ENCODE peak calls at places on chromosomes 3 and 15, in eight cellular contexts. M, V, D, B, I, E, L and C are unnamed samples.

GRCh38 chr3:68402519-68402918 is 529.8 kb downstream of the TAFA4 start:
- DNase-seq in I (no peak), B (no peak), V (no peak), L (no peak), D (no peak), E (no peak), M (no peak), C (no peak)

GRCh38 chr3:60178931-60179653 is 1072.2 kb downstream of the FHIT start:
- DNase-seq in D (no peak), E (no peak), B (no peak), M (no peak), L (no peak), V (no peak), I (no peak), C (no peak)

GRCh38 chr15:22936577-22937472 is 43.3 kb downstream of the CYFIP1 start:
- DNase-seq in D (no peak), E (no peak), B (no peak), L (no peak), I (no peak), V (no peak), M (no peak), C (no peak)

GRCh38 chr3:87949879-87950208 is 109.0 kb downstream of the CGGBP1 start:
- DNase-seq in V (no peak), D (no peak), E (no peak), L (no peak), B (no peak), I (no peak), M (no peak), C (no peak)

GRCh38 chr3:160472344-160472743 is 22.8 kb upstream of the TRIM59 start:
- DNase-seq in D (no peak), E (no peak), B (no peak), M (no peak), I (no peak), V (no peak), L (no peak), C (no peak)

GRCh38 chr3:183339461-183340086 is 86.5 kb downstream of the B3GNT5 start:
- DNase-seq in B (no peak), M (no peak), V (no peak), E (no peak), D (no peak), L (no peak), I (no peak), C (no peak)

GRCh38 chr15:28919679-28920655 is 34.2 kb downstream of the APBA2 start:
- DNase-seq in D (no peak), I (no peak), E (no peak), B (no peak), V (peak), L (no peak), M (no peak), C (peak)

GRCh38 chr3:14376348-14377043 is 25.9 kb upstream of the SLC6A6 start:
- DNase-seq in V (no peak), I (no peak), E (no peak), L (no peak), D (no peak), M (no peak), B (no peak), C (no peak)

GRCh38 chr15:62153228-62153627 is 11.9 kb downstream of the C2CD4B start:
- DNase-seq in L (no peak), M (no peak), I (no peak), E (no peak), V (no peak), D (no peak), B (no peak), C (peak)

GRCh38 chr3:56048333-56048732 is 419.9 kb downstream of the ERC2 start:
- DNase-seq in I (no peak), B (no peak), E (no peak), D (no peak), V (no peak), M (no peak), L (no peak), C (no peak)

GRCh38 chr3:154228561-154229216 is 95.6 kb downstream of the DHX36 start:
- DNase-seq in E (no peak), I (no peak), D (no peak), M (no peak), B (no peak), L (no peak), V (no peak), C (no peak)

GRCh38 chr3:123086110-123086642 is 19.4 kb downstream of the PDIA5 start:
- DNase-seq in L (no peak), E (no peak), V (no peak), D (no peak), B (no peak), M (no peak), I (no peak), C (no peak)

GRCh38 chr3:186929186-186929585 is 1.1 kb upstream of the ST6GAL1 start:
- DNase-seq in I (no peak), B (no peak), V (no peak), L (no peak), D (no peak), M (no peak), E (no peak), C (no peak)

GRCh38 chr15:66959066-66959465 is 106.3 kb upstream of the SMAD3 start:
- DNase-seq in E (no peak), B (no peak), M (no peak), V (no peak), I (no peak), D (no peak), L (no peak), C (no peak)

GRCh38 chr15:78301326-78301725 is 1.9 kb upstream of the SKIC8 start:
- DNase-seq in D (peak), V (no peak), L (no peak), B (no peak), E (no peak), M (no peak), I (no peak), C (peak)

GRCh38 chr15:32676095-32676643 is 34.7 kb downstream of the SCG5 start:
- DNase-seq in B (no peak), D (no peak), M (no peak), L (no peak), V (no peak), I (no peak), E (no peak), C (no peak)

GRCh38 chr15:79535536-79535935 is 103.4 kb downstream of the MINAR1 start:
- DNase-seq in B (no peak), E (no peak), L (peak), I (no peak), M (no peak), V (no peak), D (no peak), C (no peak)

GRCh38 chr3:139660269-139660668 is 17.5 kb downstream of the NMNAT3 start:
- DNase-seq in V (no peak), D (no peak), B (no peak), E (no peak), M (no peak), L (no peak), I (no peak), C (no peak)

GRCh38 chr15:33022629-33023028 is 171.9 kb downstream of the FMN1 start:
- DNase-seq in M (no peak), V (peak), I (no peak), E (no peak), B (peak), D (peak), L (peak), C (no peak)

GRCh38 chr15:33057845-33058244 is 136.7 kb downstream of the FMN1 start:
- DNase-seq in D (no peak), M (no peak), I (no peak), V (no peak), L (no peak), B (no peak), E (no peak), C (no peak)

GRCh38 chr3:88105325-88105724 is 44.4 kb upstream of the C3orf38 start:
- DNase-seq in L (no peak), V (no peak), E (no peak), D (no peak), B (no peak), M (no peak), I (no peak), C (no peak)

GRCh38 chr3:40308725-40309438 is 625 bp upstream of the EIF1B start:
- DNase-seq in D (no peak), M (no peak), E (no peak), L (no peak), I (no peak), V (no peak), B (no peak), C (no peak)

GRCh38 chr15:75662823-75663519 is 15.3 kb downstream of the SNX33 start:
- DNase-seq in I (no peak), B (no peak), E (no peak), D (peak), L (no peak), V (no peak), M (no peak), C (no peak)

GRCh38 chr3:132695006-132695405 is 27.2 kb downstream of the NPHP3 start:
- DNase-seq in E (no peak), D (no peak), L (no peak), B (no peak), I (no peak), M (no peak), V (no peak), C (no peak)

GRCh38 chr3:53181528-53181927 is 20.5 kb downstream of the PRKCD start:
- DNase-seq in B (no peak), L (no peak), M (no peak), D (no peak), E (no peak), I (no peak), V (no peak), C (no peak)

GRCh38 chr3:14647976-14648955 is 3.3 kb upstream of the CCDC174 start:
- DNase-seq in L (no peak), B (no peak), V (no peak), E (no peak), I (no peak), D (no peak), M (no peak), C (no peak)

GRCh38 chr15:80697316-80697715 is 2.2 kb downstream of the ABHD17C start:
- DNase-seq in M (no peak), D (no peak), I (no peak), E (no peak), V (no peak), L (no peak), B (no peak), C (no peak)

GRCh38 chr3:38582941-38583645 is 66.4 kb downstream of the SCN5A start:
- DNase-seq in L (no peak), B (no peak), E (peak), V (no peak), I (no peak), D (no peak), M (no peak), C (no peak)

GRCh38 chr15:36294359-36294758 is 285.1 kb upstream of the CDIN1 start:
- DNase-seq in B (no peak), V (no peak), M (no peak), E (no peak), I (no peak), L (no peak), D (peak), C (no peak)

GRCh38 chr3:134327594-134327975 is 46.7 kb downstream of the AMOTL2 start:
- DNase-seq in E (no peak), V (no peak), D (peak), M (no peak), I (no peak), B (no peak), L (peak), C (no peak)

GRCh38 chr3:17738921-17739320 is 3.5 kb downstream of the TBC1D5 start:
- DNase-seq in E (no peak), D (no peak), I (no peak), L (no peak), V (no peak), M (no peak), B (no peak), C (no peak)

GRCh38 chr3:78809941-78810340 is 957.9 kb downstream of the ROBO1 start:
- DNase-seq in I (no peak), D (peak), B (no peak), L (no peak), E (no peak), M (no peak), V (no peak), C (no peak)

GRCh38 chr3:64530434-64531049 is 157.3 kb downstream of the ADAMTS9 start:
- DNase-seq in I (no peak), V (peak), E (peak), L (peak), M (peak), D (peak), B (peak), C (peak)

GRCh38 chr3:137035631-137036030 is 77.8 kb downstream of the IL20RB start:
- DNase-seq in V (peak), M (no peak), D (peak), I (no peak), L (no peak), E (no peak), B (no peak), C (peak)
- TF ChIP-seq CTCF in V (peak), M (peak), D (peak), I (peak), L (peak), E (no peak), B (peak), C (no peak)

DNA sequence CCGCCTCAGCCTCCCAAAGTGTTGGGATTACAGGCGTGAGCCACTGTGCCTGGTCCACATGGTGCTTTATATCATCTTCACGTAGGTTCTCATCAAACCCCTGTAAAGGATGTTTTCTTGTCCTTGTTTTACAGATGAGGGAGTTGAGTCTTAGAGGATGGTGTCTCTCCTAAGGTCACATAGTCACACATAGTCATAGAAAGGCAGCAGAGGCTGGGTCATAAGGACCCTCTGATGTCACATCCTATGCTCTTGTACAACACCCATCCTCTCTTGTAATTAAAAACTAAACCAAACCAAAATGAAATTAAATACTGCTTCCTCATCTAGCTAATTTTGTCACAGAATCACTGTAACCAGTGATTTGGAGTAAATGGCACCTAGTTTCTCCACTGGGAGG is 21.9 kb upstream of the ATP1B3 start:
- DNase-seq in E (no peak), V (no peak), B (no peak), D (no peak), M (no peak), I (no peak), L (no peak), C (no peak)
- TF ChIP-seq CTCF in E (no peak), V (no peak), B (no peak), D (no peak), M (no peak), I (no peak), L (no peak), C (no peak)

GRCh38 chr15:92097473-92098178 is 244.1 kb downstream of the SLCO3A1 start:
- DNase-seq in B (peak), D (peak), I (no peak), E (no peak), M (no peak), V (peak), L (peak), C (peak)
- TF ChIP-seq CTCF in B (peak), D (peak), I (peak), E (no peak), M (peak), V (peak), L (peak), C (peak)

GRCh38 chr3:21017115-21017852 is 733.7 kb downstream of the ZNF385D start:
- DNase-seq in M (peak), B (no peak), I (no peak), L (no peak), E (no peak), D (no peak), V (peak), C (no peak)
- TF ChIP-seq CTCF in M (peak), B (no peak), I (no peak), L (peak), E (no peak), D (peak), V (peak), C (no peak)